ENCODE peak calls at places on chromosome 10, in six cellular contexts. S is iPS-NIHi11; B is EH; I is stimulated activated CD4-positive, alpha-beta T cell treated with anti-CD3 and anti-CD28 coated beads, Interleukin-12 subunit alpha, Interleukin-12 subunit beta, amount 100 ng/mL, for 4 hours; W is neural progenitor cell; V is T-helper 9 cell. E is an unnamed sample.

GRCh38 chr10:51524041-51524440 is 175.4 kb downstream of the CSTF2T start:
- DNase-seq in B (peak), V (no peak), S (no peak), W (no peak), I (no peak), E (no peak)

GRCh38 chr10:79299397-79300370 is 47.6 kb upstream of the PPIF start:
- DNase-seq in B (peak), W (no peak), S (no peak), V (no peak), I (no peak), E (no peak)

GRCh38 chr10:13698217-13698616 is 111.5 kb downstream of the PRPF18 start:
- DNase-seq in B (peak), W (no peak), I (no peak), S (no peak), V (no peak), E (no peak)

GRCh38 chr10:22992075-22992474 is 64.2 kb downstream of the ARMC3 start:
- DNase-seq in W (no peak), B (no peak), V (no peak), S (no peak), I (peak), E (no peak)

GRCh38 chr10:12438914-12439692 is 89.8 kb downstream of the CAMK1D start:
- DNase-seq in S (no peak), I (no peak), B (no peak), W (no peak), V (no peak), E (no peak)

GRCh38 chr10:81576336-81576735 is 298.7 kb upstream of the NRG3 start:
- DNase-seq in S (no peak), V (no peak), B (no peak), I (no peak), W (no peak), E (no peak)

GRCh38 chr10:6401066-6401465 is 179.0 kb downstream of the PRKCQ start:
- DNase-seq in W (no peak), V (no peak), B (no peak), S (no peak), I (no peak), E (no peak)

GRCh38 chr10:71217266-71218045 is 5.1 kb downstream of the UNC5B start:
- DNase-seq in I (no peak), S (peak), V (no peak), W (peak), B (peak), E (no peak)

GRCh38 chr10:34759161-34759836 is 55.8 kb downstream of the PARD3 start:
- DNase-seq in B (peak), V (no peak), I (no peak), W (no peak), S (no peak), E (no peak)

GRCh38 chr10:6022693-6023092 is 39.5 kb downstream of the IL2RA start:
- DNase-seq in I (no peak), S (no peak), V (no peak), B (peak), W (no peak), E (no peak)

GRCh38 chr10:18523025-18523424 is 128.4 kb downstream of the NSUN6 start:
- DNase-seq in V (no peak), B (peak), S (no peak), W (no peak), I (no peak), E (no peak)

GRCh38 chr10:75971402-75972211 is 540.2 kb downstream of the LRMDA start:
- DNase-seq in S (no peak), V (no peak), B (peak), W (no peak), I (no peak), E (no peak)

GRCh38 chr10:19929466-19930140 is 113.4 kb downstream of the PLXDC2 start:
- DNase-seq in I (no peak), W (no peak), S (no peak), B (no peak), V (no peak), E (no peak)

GRCh38 chr10:70380350-70381135 is 1.9 kb downstream of the LRRC20 start:
- DNase-seq in W (no peak), I (no peak), S (no peak), V (no peak), B (no peak), E (no peak)

GRCh38 chr10:113859261-113859660 is 4.8 kb downstream of the NHLRC2 start:
- DNase-seq in V (no peak), W (no peak), B (no peak), I (no peak), S (no peak), E (no peak)

GRCh38 chr10:35843524-35844171 is 201.6 kb upstream of the FZD8 start:
- DNase-seq in V (no peak), S (no peak), B (peak), W (peak), I (no peak), E (no peak)

GRCh38 chr10:132616170-132616994 is 78.8 kb downstream of the INPP5A start:
- DNase-seq in I (peak), W (no peak), V (peak), B (no peak), S (no peak), E (peak)

GRCh38 chr10:80289451-80290287 is at the start of gene MAT1A:
- DNase-seq in I (no peak), V (no peak), B (peak), S (no peak), W (no peak), E (no peak)

GRCh38 chr10:123427386-123427785 is 238.8 kb upstream of the GPR26 start:
- DNase-seq in V (no peak), W (no peak), B (no peak), S (no peak), I (no peak), E (no peak)

GRCh38 chr10:77230194-77230593 is 407.4 kb downstream of the KCNMA1 start:
- DNase-seq in S (no peak), B (peak), I (no peak), W (no peak), V (no peak), E (no peak)

GRCh38 chr10:128087884-128088695 is 38.1 kb downstream of the MKI67 start:
- DNase-seq in V (no peak), B (no peak), S (peak), I (no peak), W (no peak), E (no peak)

GRCh38 chr10:18540195-18540594 is 111.2 kb downstream of the NSUN6 start:
- DNase-seq in V (no peak), B (no peak), W (no peak), S (no peak), I (no peak), E (no peak)

GRCh38 chr10:98326621-98327027 is 58.6 kb upstream of the LOXL4 start:
- DNase-seq in S (no peak), W (peak), I (no peak), V (no peak), B (no peak), E (no peak)

GRCh38 chr10:112832361-112832878 is 117.6 kb upstream of the TCF7L2 start:
- DNase-seq in V (no peak), B (peak), I (no peak), S (peak), W (peak), E (no peak)

GRCh38 chr10:24929056-24929544 is 23.3 kb downstream of the PRTFDC1 start:
- DNase-seq in B (no peak), W (peak), I (no peak), V (no peak), S (no peak), E (no peak)

GRCh38 chr10:7412482-7413251 is 1.8 kb upstream of the SFMBT2 start:
- DNase-seq in W (peak), S (peak), I (peak), V (no peak), B (no peak), E (no peak)

GRCh38 chr10:7546365-7546967 is 120.3 kb downstream of the ITIH5 start:
- DNase-seq in I (no peak), B (no peak), V (no peak), W (no peak), S (no peak), E (no peak)

GRCh38 chr10:3926268-3926667 is 141.3 kb upstream of the KLF6 start:
- DNase-seq in B (no peak), S (no peak), I (no peak), W (no peak), V (no peak), E (no peak)

GRCh38 chr10:15801641-15802040 is 58.7 kb downstream of the MINDY3 start:
- DNase-seq in V (no peak), W (no peak), B (no peak), I (no peak), S (no peak), E (no peak)

GRCh38 chr10:109894516-109894915 is 28.8 kb downstream of the XPNPEP1 start:
- DNase-seq in V (no peak), B (peak), S (no peak), W (no peak), I (no peak), E (no peak)

GRCh38 chr10:68796609-68797008 is 30.7 kb upstream of the STOX1 start:
- DNase-seq in S (no peak), W (no peak), I (no peak), V (no peak), B (peak), E (no peak)

GRCh38 chr10:43825984-43826383 is 177.3 kb upstream of the ZNF32 start:
- DNase-seq in W (no peak), S (no peak), B (no peak), V (no peak), I (no peak), E (no peak)

GRCh38 chr10:129417164-129417563 is 49.9 kb upstream of the MGMT start:
- DNase-seq in B (peak), V (no peak), I (no peak), S (no peak), W (no peak), E (no peak)

E was measured in activated B cell treated with CpG ODN at 0.5 μM for 24 hours.